ENCODE peak calls at places on chromosomes 12 and 14, in ten cellular contexts. One of them, this sample, is unnamed.

GRCh38 chr14:93941293-93941910 is 14.3 kb downstream of the FAM181A start:
- DNase-seq in fibroblast of pulmonary artery: peak; percentile 71
- DNase-seq in psoas muscle: no peak
- DNase-seq in GM12864: no peak
- DNase-seq in PC-9: peak; percentile 8
- DNase-seq in fibroblast of lung: peak; percentile 68
- DNase-seq in epithelial cell of esophagus: peak; percentile 88
- DNase-seq in brain microvascular endothelial cell: peak; percentile 80
- DNase-seq in Caco-2: no peak
- DNase-seq in right lobe of liver: no peak
- DNase-seq in this sample: peak; percentile 85

GRCh38 chr14:93742761-93743160 is 45.5 kb downstream of the PRIMA1 start:
- DNase-seq in Caco-2: no peak
- DNase-seq in PC-9: no peak
- DNase-seq in fibroblast of pulmonary artery: no peak
- DNase-seq in psoas muscle: no peak
- DNase-seq in epithelial cell of esophagus: no peak
- DNase-seq in fibroblast of lung: no peak
- DNase-seq in GM12864: no peak
- DNase-seq in brain microvascular endothelial cell: no peak
- DNase-seq in right lobe of liver: no peak
- DNase-seq in this sample: no peak

GRCh38 chr14:100610511-100611217 is 23.4 kb upstream of the BEGAIN start:
- DNase-seq in GM12864: no peak
- DNase-seq in right lobe of liver: peak; percentile 44
- DNase-seq in brain microvascular endothelial cell: no peak
- DNase-seq in psoas muscle: no peak
- DNase-seq in epithelial cell of esophagus: peak; percentile 30
- DNase-seq in PC-9: no peak
- DNase-seq in fibroblast of lung: no peak
- DNase-seq in Caco-2: no peak
- DNase-seq in fibroblast of pulmonary artery: no peak
- DNase-seq in this sample: peak; percentile 13

GRCh38 chr12:46677749-46678148 is 148.0 kb downstream of the SLC38A4 start:
- DNase-seq in GM12864: no peak
- DNase-seq in psoas muscle: no peak
- DNase-seq in right lobe of liver: no peak
- DNase-seq in fibroblast of pulmonary artery: peak; percentile 73
- DNase-seq in Caco-2: peak; percentile 34
- DNase-seq in brain microvascular endothelial cell: no peak
- DNase-seq in PC-9: peak; percentile 23
- DNase-seq in fibroblast of lung: peak; percentile 58
- DNase-seq in epithelial cell of esophagus: peak; percentile 79
- DNase-seq in this sample: peak; percentile 55

GRCh38 chr12:56159482-56160105 is 1.4 kb downstream of the MYL6 start:
- DNase-seq in brain microvascular endothelial cell: no peak
- DNase-seq in fibroblast of pulmonary artery: peak; percentile 3
- DNase-seq in psoas muscle: no peak
- DNase-seq in fibroblast of lung: no peak
- DNase-seq in right lobe of liver: no peak
- DNase-seq in epithelial cell of esophagus: no peak
- DNase-seq in Caco-2: no peak
- DNase-seq in PC-9: no peak
- DNase-seq in GM12864: no peak
- DNase-seq in this sample: no peak

GRCh38 chr14:24909523-24910302 is 140.2 kb downstream of the STXBP6 start:
- DNase-seq in GM12864: no peak
- DNase-seq in PC-9: no peak
- DNase-seq in fibroblast of lung: no peak
- DNase-seq in psoas muscle: no peak
- DNase-seq in Caco-2: no peak
- DNase-seq in fibroblast of pulmonary artery: no peak
- DNase-seq in right lobe of liver: no peak
- DNase-seq in epithelial cell of esophagus: no peak
- DNase-seq in brain microvascular endothelial cell: no peak
- DNase-seq in this sample: no peak

GRCh38 chr12:14589169-14590004 is 21.7 kb upstream of the PLBD1 start:
- DNase-seq in GM12864: no peak
- DNase-seq in epithelial cell of esophagus: no peak
- DNase-seq in fibroblast of pulmonary artery: no peak
- DNase-seq in PC-9: no peak
- DNase-seq in psoas muscle: no peak
- DNase-seq in fibroblast of lung: no peak
- DNase-seq in Caco-2: no peak
- DNase-seq in brain microvascular endothelial cell: no peak
- DNase-seq in right lobe of liver: no peak
- DNase-seq in this sample: no peak

GRCh38 chr12:4106617-4107016 is 166.9 kb upstream of the CCND2 start:
- DNase-seq in PC-9: no peak
- DNase-seq in fibroblast of pulmonary artery: no peak
- DNase-seq in Caco-2: no peak
- DNase-seq in brain microvascular endothelial cell: no peak
- DNase-seq in right lobe of liver: no peak
- DNase-seq in fibroblast of lung: no peak
- DNase-seq in psoas muscle: no peak
- DNase-seq in epithelial cell of esophagus: no peak
- DNase-seq in GM12864: no peak
- DNase-seq in this sample: no peak

GRCh38 chr14:50085570-50086315 is 30.6 kb downstream of the VCPKMT start:
- DNase-seq in brain microvascular endothelial cell: peak; percentile 71
- DNase-seq in Caco-2: no peak
- DNase-seq in fibroblast of pulmonary artery: peak; percentile 35
- DNase-seq in GM12864: peak; percentile 91
- DNase-seq in epithelial cell of esophagus: peak; percentile 79
- DNase-seq in right lobe of liver: no peak
- DNase-seq in fibroblast of lung: no peak
- DNase-seq in psoas muscle: no peak
- DNase-seq in PC-9: no peak
- DNase-seq in this sample: peak; percentile 50

GRCh38 chr14:45786266-45786665 is 533.3 kb upstream of the MIS18BP1 start:
- DNase-seq in right lobe of liver: no peak
- DNase-seq in psoas muscle: no peak
- DNase-seq in GM12864: no peak
- DNase-seq in PC-9: no peak
- DNase-seq in brain microvascular endothelial cell: no peak
- DNase-seq in epithelial cell of esophagus: peak; percentile 36
- DNase-seq in fibroblast of pulmonary artery: no peak
- DNase-seq in Caco-2: no peak
- DNase-seq in fibroblast of lung: no peak
- DNase-seq in this sample: no peak

GRCh38 chr12:32903318-32903717 is 6.7 kb upstream of the PKP2 start:
- DNase-seq in fibroblast of lung: no peak
- DNase-seq in brain microvascular endothelial cell: no peak
- DNase-seq in PC-9: no peak
- DNase-seq in psoas muscle: no peak
- DNase-seq in Caco-2: no peak
- DNase-seq in fibroblast of pulmonary artery: no peak
- DNase-seq in GM12864: no peak
- DNase-seq in epithelial cell of esophagus: no peak
- DNase-seq in right lobe of liver: no peak
- DNase-seq in this sample: no peak

GRCh38 chr12:126108247-126108646 is 1043.0 kb downstream of the AACS start:
- DNase-seq in fibroblast of pulmonary artery: no peak
- DNase-seq in brain microvascular endothelial cell: no peak
- DNase-seq in psoas muscle: no peak
- DNase-seq in epithelial cell of esophagus: no peak
- DNase-seq in PC-9: no peak
- DNase-seq in right lobe of liver: no peak
- DNase-seq in Caco-2: no peak
- DNase-seq in GM12864: no peak
- DNase-seq in fibroblast of lung: no peak
- DNase-seq in this sample: no peak

GRCh38 chr12:121248611-121249010 is 38.7 kb downstream of the P2RX4 start:
- DNase-seq in GM12864: peak; percentile 80
- DNase-seq in brain microvascular endothelial cell: no peak
- DNase-seq in psoas muscle: no peak
- DNase-seq in right lobe of liver: no peak
- DNase-seq in fibroblast of pulmonary artery: no peak
- DNase-seq in PC-9: no peak
- DNase-seq in fibroblast of lung: no peak
- DNase-seq in epithelial cell of esophagus: no peak
- DNase-seq in Caco-2: no peak
- DNase-seq in this sample: no peak

GRCh38 chr14:60637490-60638452 is 11.5 kb downstream of the SIX1 start:
- DNase-seq in psoas muscle: peak; percentile 42
- DNase-seq in Caco-2: no peak
- DNase-seq in epithelial cell of esophagus: peak; percentile 33
- DNase-seq in brain microvascular endothelial cell: peak; percentile 52
- DNase-seq in fibroblast of pulmonary artery: no peak
- DNase-seq in GM12864: no peak
- DNase-seq in PC-9: no peak
- DNase-seq in right lobe of liver: no peak
- DNase-seq in fibroblast of lung: peak; percentile 47
- DNase-seq in this sample: peak; percentile 66
- TF ChIP-seq CTCF in psoas muscle: no peak
- TF ChIP-seq CTCF in Caco-2: no peak
- TF ChIP-seq CTCF in epithelial cell of esophagus: no peak
- TF ChIP-seq CTCF in brain microvascular endothelial cell: no peak
- TF ChIP-seq CTCF in fibroblast of pulmonary artery: no peak
- TF ChIP-seq CTCF in GM12864: no peak
- TF ChIP-seq CTCF in PC-9: no peak
- TF ChIP-seq CTCF in right lobe of liver: no peak
- TF ChIP-seq CTCF in fibroblast of lung: no peak
- TF ChIP-seq CTCF in this sample: no peak

DNA sequence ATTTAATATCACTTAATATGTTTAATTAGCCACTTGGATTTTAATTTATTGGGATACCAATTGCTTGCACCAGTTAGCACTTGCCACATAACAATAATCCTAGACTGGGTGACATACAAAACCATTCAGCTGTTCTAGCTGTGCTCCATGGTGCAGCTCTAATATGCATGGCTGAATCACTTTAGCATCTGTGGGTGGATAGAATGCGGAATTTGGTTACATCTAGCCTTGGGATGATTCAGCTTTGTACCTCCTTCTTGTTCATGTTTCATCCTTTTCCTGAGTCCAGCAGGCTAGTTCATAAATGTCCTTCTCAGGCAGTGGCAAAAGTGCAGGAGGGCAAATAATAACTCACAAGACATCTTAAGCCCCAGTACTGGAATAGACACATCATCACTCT is 1263.0 kb downstream of the LRFN5 start:
- DNase-seq in fibroblast of lung: peak; percentile 59
- DNase-seq in PC-9: no peak
- DNase-seq in psoas muscle: no peak
- DNase-seq in Caco-2: no peak
- DNase-seq in right lobe of liver: no peak
- DNase-seq in epithelial cell of esophagus: peak; percentile 25
- DNase-seq in brain microvascular endothelial cell: no peak
- DNase-seq in fibroblast of pulmonary artery: peak; percentile 24
- DNase-seq in GM12864: no peak
- DNase-seq in this sample: peak; percentile 72
- H3K4me3 ChIP-seq in fibroblast of lung: no peak overlapping the region
- H3K4me3 ChIP-seq in PC-9: no peak overlapping the region
- H3K4me3 ChIP-seq in psoas muscle: no peak overlapping the region
- H3K4me3 ChIP-seq in Caco-2: no peak overlapping the region
- H3K4me3 ChIP-seq in right lobe of liver: no peak overlapping the region
- H3K4me3 ChIP-seq in epithelial cell of esophagus: no peak overlapping the region
- H3K4me3 ChIP-seq in brain microvascular endothelial cell: no peak overlapping the region
- H3K4me3 ChIP-seq in fibroblast of pulmonary artery: no peak overlapping the region
- H3K4me3 ChIP-seq in GM12864: no peak overlapping the region
- H3K4me3 ChIP-seq in this sample: no peak overlapping the region

GRCh38 chr14:82180057-82180620 is 646.5 kb upstream of the SEL1L start:
- DNase-seq in PC-9: no peak
- DNase-seq in fibroblast of lung: no peak
- DNase-seq in GM12864: no peak
- DNase-seq in epithelial cell of esophagus: no peak
- DNase-seq in right lobe of liver: no peak
- DNase-seq in brain microvascular endothelial cell: no peak
- DNase-seq in fibroblast of pulmonary artery: no peak
- DNase-seq in psoas muscle: no peak
- DNase-seq in Caco-2: no peak
- DNase-seq in this sample: no peak
- TF ChIP-seq CTCF in PC-9: no peak
- TF ChIP-seq CTCF in fibroblast of lung: no peak
- TF ChIP-seq CTCF in GM12864: no peak
- TF ChIP-seq CTCF in epithelial cell of esophagus: no peak
- TF ChIP-seq CTCF in right lobe of liver: no peak
- TF ChIP-seq CTCF in brain microvascular endothelial cell: no peak
- TF ChIP-seq CTCF in fibroblast of pulmonary artery: no peak
- TF ChIP-seq CTCF in psoas muscle: no peak
- TF ChIP-seq CTCF in Caco-2: no peak
- TF ChIP-seq CTCF in this sample: no peak

GRCh38 chr12:65891219-65891618 is 66.9 kb downstream of the HMGA2 start:
- DNase-seq in psoas muscle: no peak
- DNase-seq in GM12864: no peak
- DNase-seq in fibroblast of lung: peak; percentile 41
- DNase-seq in Caco-2: no peak
- DNase-seq in fibroblast of pulmonary artery: peak; percentile 47
- DNase-seq in epithelial cell of esophagus: no peak
- DNase-seq in PC-9: no peak
- DNase-seq in brain microvascular endothelial cell: no peak
- DNase-seq in right lobe of liver: no peak
- DNase-seq in this sample: peak; percentile 74

GRCh38 chr12:65892905-65893304 is 68.6 kb downstream of the HMGA2 start:
- DNase-seq in fibroblast of pulmonary artery: peak; percentile 72
- DNase-seq in psoas muscle: no peak
- DNase-seq in fibroblast of lung: peak; percentile 72
- DNase-seq in Caco-2: no peak
- DNase-seq in PC-9: no peak
- DNase-seq in GM12864: no peak
- DNase-seq in epithelial cell of esophagus: peak; percentile 55
- DNase-seq in right lobe of liver: no peak
- DNase-seq in brain microvascular endothelial cell: peak; percentile 78
- DNase-seq in this sample: peak; percentile 79

GRCh38 chr12:65894127-65894526 is 69.8 kb downstream of the HMGA2 start:
- DNase-seq in GM12864: no peak
- DNase-seq in brain microvascular endothelial cell: no peak
- DNase-seq in Caco-2: no peak
- DNase-seq in psoas muscle: no peak
- DNase-seq in fibroblast of lung: no peak
- DNase-seq in fibroblast of pulmonary artery: no peak
- DNase-seq in PC-9: no peak
- DNase-seq in epithelial cell of esophagus: no peak
- DNase-seq in right lobe of liver: no peak
- DNase-seq in this sample: no peak

GRCh38 chr12:65894624-65895023 is 70.3 kb downstream of the HMGA2 start:
- DNase-seq in brain microvascular endothelial cell: no peak
- DNase-seq in Caco-2: no peak
- DNase-seq in fibroblast of pulmonary artery: no peak
- DNase-seq in psoas muscle: no peak
- DNase-seq in fibroblast of lung: no peak
- DNase-seq in epithelial cell of esophagus: no peak
- DNase-seq in right lobe of liver: no peak
- DNase-seq in GM12864: no peak
- DNase-seq in PC-9: no peak
- DNase-seq in this sample: no peak

DNA sequence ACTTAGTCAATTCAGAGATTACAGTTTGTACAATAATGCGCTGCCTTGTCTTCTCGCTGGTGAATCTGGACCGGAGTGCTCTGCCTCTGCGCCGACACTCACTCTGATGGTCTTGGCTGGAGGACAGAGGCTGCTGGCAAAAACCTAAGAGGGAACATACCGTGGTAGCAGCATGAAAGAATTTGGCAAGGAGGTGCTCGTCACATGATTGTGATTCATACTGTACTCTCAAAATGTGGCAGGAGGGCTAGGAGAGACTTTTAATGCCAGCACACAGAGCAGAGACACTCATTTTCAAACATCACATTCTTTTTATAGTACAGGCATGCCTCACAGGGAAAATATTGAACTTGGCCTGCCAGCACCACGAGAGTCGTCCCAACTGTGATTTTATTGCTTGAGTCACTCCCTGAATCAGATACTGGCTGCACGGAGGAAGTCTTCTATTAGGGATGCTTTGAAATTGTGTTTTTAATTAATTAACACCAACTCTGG is 67.8 kb downstream of the HMGA2 start:
- DNase-seq in epithelial cell of esophagus: peak; percentile 93
- DNase-seq in GM12864: no peak
- DNase-seq in fibroblast of pulmonary artery: peak; percentile 99
- DNase-seq in psoas muscle: peak; percentile 75
- DNase-seq in fibroblast of lung: peak; percentile 99
- DNase-seq in right lobe of liver: no peak
- DNase-seq in Caco-2: no peak
- DNase-seq in PC-9: peak; percentile 40
- DNase-seq in brain microvascular endothelial cell: peak; percentile 97
- DNase-seq in this sample: peak; percentile 99
- H3K4me3 ChIP-seq in epithelial cell of esophagus: no peak overlapping the region
- H3K4me3 ChIP-seq in GM12864: no peak overlapping the region
- H3K4me3 ChIP-seq in fibroblast of pulmonary artery: peak overlapping the region; percentile 35
- H3K4me3 ChIP-seq in psoas muscle: no peak overlapping the region
- H3K4me3 ChIP-seq in fibroblast of lung: peak overlapping the region; percentile 24
- H3K4me3 ChIP-seq in right lobe of liver: no peak overlapping the region
- H3K4me3 ChIP-seq in Caco-2: no peak overlapping the region
- H3K4me3 ChIP-seq in PC-9: no peak overlapping the region
- H3K4me3 ChIP-seq in brain microvascular endothelial cell: no peak overlapping the region
- H3K4me3 ChIP-seq in this sample: no peak overlapping the region